ENCODE peak calls at places on chromosomes 2 and 18, in six cellular contexts. One of them, this sample, is unnamed.

GRCh38 chr2:85647823-85648526 is 20.0 kb downstream of the SFTPB start:
- DNase-seq in brain microvascular endothelial cell: no peak
- DNase-seq in lower lobe of right lung: no peak
- DNase-seq in nephron progenitor cell: no peak
- DNase-seq in tibial nerve: no peak
- DNase-seq in HL-60: peak; percentile 56
- DNase-seq in this sample: no peak

GRCh38 chr2:147989809-147990403 is 30.6 kb downstream of the ORC4 start:
- DNase-seq in brain microvascular endothelial cell: peak; percentile 41
- DNase-seq in lower lobe of right lung: no peak
- DNase-seq in nephron progenitor cell: no peak
- DNase-seq in tibial nerve: peak; percentile 33
- DNase-seq in HL-60: peak; percentile 19
- DNase-seq in this sample: no peak

GRCh38 chr2:3619033-3619432 is 24.1 kb downstream of the COLEC11 start:
- DNase-seq in brain microvascular endothelial cell: no peak
- DNase-seq in lower lobe of right lung: no peak
- DNase-seq in nephron progenitor cell: no peak
- DNase-seq in tibial nerve: no peak
- DNase-seq in HL-60: no peak
- DNase-seq in this sample: no peak

GRCh38 chr2:39469807-39470206 is 32.7 kb upstream of the MAP4K3 start:
- DNase-seq in brain microvascular endothelial cell: peak; percentile 66
- DNase-seq in lower lobe of right lung: no peak
- DNase-seq in nephron progenitor cell: peak; percentile 16
- DNase-seq in tibial nerve: no peak
- DNase-seq in HL-60: no peak
- DNase-seq in this sample: no peak

GRCh38 chr2:19480664-19481063 is 122.2 kb upstream of the OSR1 start:
- DNase-seq in brain microvascular endothelial cell: no peak
- DNase-seq in lower lobe of right lung: no peak
- DNase-seq in nephron progenitor cell: no peak
- DNase-seq in tibial nerve: no peak
- DNase-seq in HL-60: no peak
- DNase-seq in this sample: no peak

GRCh38 chr2:128901572-128902391 is 583.1 kb upstream of the HS6ST1 start:
- DNase-seq in brain microvascular endothelial cell: no peak
- DNase-seq in lower lobe of right lung: no peak
- DNase-seq in nephron progenitor cell: no peak
- DNase-seq in tibial nerve: no peak
- DNase-seq in HL-60: peak; percentile 52
- DNase-seq in this sample: no peak

GRCh38 chr18:35289293-35290069 is 548 bp downstream of the ZSCAN30 start:
- DNase-seq in brain microvascular endothelial cell: no peak
- DNase-seq in lower lobe of right lung: no peak
- DNase-seq in nephron progenitor cell: peak; percentile 15
- DNase-seq in tibial nerve: no peak
- DNase-seq in HL-60: peak; percentile 32
- DNase-seq in this sample: no peak

GRCh38 chr18:12973562-12974213 is 17.5 kb upstream of the CEP192 start:
- DNase-seq in brain microvascular endothelial cell: no peak
- DNase-seq in lower lobe of right lung: no peak
- DNase-seq in nephron progenitor cell: no peak
- DNase-seq in tibial nerve: no peak
- DNase-seq in HL-60: no peak
- DNase-seq in this sample: no peak

GRCh38 chr2:133287709-133288108 is 280.6 kb downstream of the NCKAP5 start:
- DNase-seq in brain microvascular endothelial cell: peak; percentile 71
- DNase-seq in lower lobe of right lung: no peak
- DNase-seq in nephron progenitor cell: no peak
- DNase-seq in tibial nerve: no peak
- DNase-seq in HL-60: no peak
- DNase-seq in this sample: no peak

GRCh38 chr18:21605218-21605617 is 4.7 kb upstream of the ESCO1 start:
- DNase-seq in brain microvascular endothelial cell: no peak
- DNase-seq in lower lobe of right lung: no peak
- DNase-seq in nephron progenitor cell: no peak
- DNase-seq in tibial nerve: no peak
- DNase-seq in HL-60: no peak
- DNase-seq in this sample: no peak

GRCh38 chr2:236237468-236238190 is 26.6 kb downstream of the ASB18 start:
- DNase-seq in brain microvascular endothelial cell: no peak
- DNase-seq in lower lobe of right lung: no peak
- DNase-seq in nephron progenitor cell: peak; percentile 63
- DNase-seq in tibial nerve: no peak
- DNase-seq in HL-60: no peak
- DNase-seq in this sample: no peak

GRCh38 chr2:112493048-112493447 is 11.1 kb downstream of the TTL start:
- DNase-seq in brain microvascular endothelial cell: no peak
- DNase-seq in lower lobe of right lung: no peak
- DNase-seq in nephron progenitor cell: no peak
- DNase-seq in tibial nerve: no peak
- DNase-seq in HL-60: no peak
- DNase-seq in this sample: no peak

GRCh38 chr2:71715241-71715750 is 261.9 kb downstream of the DYSF start:
- DNase-seq in brain microvascular endothelial cell: no peak
- DNase-seq in lower lobe of right lung: no peak
- DNase-seq in nephron progenitor cell: no peak
- DNase-seq in tibial nerve: no peak
- DNase-seq in HL-60: no peak
- DNase-seq in this sample: no peak

GRCh38 chr2:227817336-227817735 is 3.7 kb downstream of the CCL20 start:
- DNase-seq in brain microvascular endothelial cell: no peak
- DNase-seq in lower lobe of right lung: no peak
- DNase-seq in nephron progenitor cell: no peak
- DNase-seq in tibial nerve: no peak
- DNase-seq in HL-60: no peak
- DNase-seq in this sample: no peak

GRCh38 chr18:58402247-58402646 is 226.6 kb downstream of the ALPK2 start:
- DNase-seq in brain microvascular endothelial cell: peak; percentile 51
- DNase-seq in lower lobe of right lung: no peak
- DNase-seq in nephron progenitor cell: no peak
- DNase-seq in tibial nerve: peak; percentile 13
- DNase-seq in HL-60: no peak
- DNase-seq in this sample: no peak

GRCh38 chr2:212737773-212738172 is 199.2 kb upstream of the ERBB4 start:
- DNase-seq in brain microvascular endothelial cell: no peak
- DNase-seq in lower lobe of right lung: no peak
- DNase-seq in nephron progenitor cell: no peak
- DNase-seq in tibial nerve: no peak
- DNase-seq in HL-60: no peak
- DNase-seq in this sample: no peak

GRCh38 chr2:204538179-204539009 is 6.9 kb upstream of the PARD3B start:
- DNase-seq in brain microvascular endothelial cell: peak; percentile 41
- DNase-seq in lower lobe of right lung: no peak
- DNase-seq in nephron progenitor cell: peak; percentile 13
- DNase-seq in tibial nerve: no peak
- DNase-seq in HL-60: no peak
- DNase-seq in this sample: no peak

GRCh38 chr2:151869296-151869695 is 41.1 kb upstream of the ARL5A start:
- DNase-seq in brain microvascular endothelial cell: no peak
- DNase-seq in lower lobe of right lung: no peak
- DNase-seq in nephron progenitor cell: no peak
- DNase-seq in tibial nerve: no peak
- DNase-seq in HL-60: no peak
- DNase-seq in this sample: no peak

GRCh38 chr2:68482296-68482695 is 14.9 kb downstream of the APLF start:
- DNase-seq in brain microvascular endothelial cell: no peak
- DNase-seq in lower lobe of right lung: no peak
- DNase-seq in nephron progenitor cell: no peak
- DNase-seq in tibial nerve: no peak
- DNase-seq in HL-60: no peak
- DNase-seq in this sample: no peak
- TF ChIP-seq CTCF in brain microvascular endothelial cell: no peak
- TF ChIP-seq CTCF in lower lobe of right lung: no peak
- TF ChIP-seq CTCF in nephron progenitor cell: no peak
- TF ChIP-seq CTCF in tibial nerve: no peak
- TF ChIP-seq CTCF in HL-60: no peak
- TF ChIP-seq CTCF in this sample: no peak

DNA sequence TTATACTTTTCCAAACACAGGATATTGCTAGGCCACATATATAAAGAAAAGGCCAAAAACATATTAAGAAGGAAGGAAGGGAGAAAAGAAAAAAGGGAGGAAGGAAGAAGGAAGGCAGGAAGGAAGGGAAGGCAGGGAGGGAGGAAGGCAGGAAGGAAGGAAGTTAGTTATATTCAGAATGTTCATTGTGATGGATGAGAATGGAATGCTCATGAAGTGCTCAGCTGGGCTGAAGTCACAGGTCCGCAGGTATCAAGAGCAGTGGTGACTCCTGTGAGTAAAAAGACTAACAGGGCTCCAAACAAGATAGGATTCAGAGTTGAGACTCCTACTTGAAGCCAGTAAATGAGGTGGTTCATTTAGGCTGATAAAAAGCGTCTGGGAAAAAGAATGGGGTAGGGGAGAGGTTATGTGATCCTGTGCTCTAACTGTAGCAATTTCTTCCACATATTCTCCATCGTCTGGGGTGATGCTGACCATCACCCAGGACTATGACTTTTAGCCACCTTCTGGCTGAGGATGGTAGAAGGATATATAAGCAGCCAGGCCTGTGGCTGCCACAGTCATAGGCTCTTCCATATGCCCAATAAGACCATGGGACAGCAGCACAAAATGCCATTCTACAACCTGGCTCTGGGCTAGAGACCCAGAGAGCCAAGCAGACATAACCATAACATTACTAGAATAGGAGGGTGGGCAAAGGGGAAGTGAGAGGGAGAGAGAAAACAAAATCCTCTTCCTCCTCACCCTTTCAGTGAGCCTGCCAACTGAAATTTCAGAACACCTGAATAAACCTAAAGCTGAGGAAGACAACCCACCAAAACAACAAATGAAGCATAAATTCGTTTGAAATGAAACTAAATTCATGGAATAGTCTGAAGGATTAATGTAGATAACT is 173.2 kb downstream of the MYO3B start:
- DNase-seq in brain microvascular endothelial cell: no peak
- DNase-seq in lower lobe of right lung: no peak
- DNase-seq in nephron progenitor cell: no peak
- DNase-seq in tibial nerve: no peak
- DNase-seq in HL-60: no peak
- DNase-seq in this sample: no peak
- TF ChIP-seq CTCF in brain microvascular endothelial cell: no peak
- TF ChIP-seq CTCF in lower lobe of right lung: no peak
- TF ChIP-seq CTCF in nephron progenitor cell: no peak
- TF ChIP-seq CTCF in tibial nerve: no peak
- TF ChIP-seq CTCF in HL-60: no peak
- TF ChIP-seq CTCF in this sample: no peak

GRCh38 chr18:54360406-54360805 is 2.7 kb downstream of the C18orf54 start:
- DNase-seq in brain microvascular endothelial cell: peak; percentile 9
- DNase-seq in lower lobe of right lung: no peak
- DNase-seq in nephron progenitor cell: no peak
- DNase-seq in tibial nerve: no peak
- DNase-seq in HL-60: no peak
- DNase-seq in this sample: no peak

GRCh38 chr18:54358495-54358793 is 738 bp downstream of the C18orf54 start:
- DNase-seq in brain microvascular endothelial cell: peak; percentile 19
- DNase-seq in lower lobe of right lung: no peak
- DNase-seq in nephron progenitor cell: no peak
- DNase-seq in tibial nerve: no peak
- DNase-seq in HL-60: no peak
- DNase-seq in this sample: no peak

GRCh38 chr18:54357082-54357659 is 487 bp downstream of the STARD6 start:
- DNase-seq in brain microvascular endothelial cell: no peak
- DNase-seq in lower lobe of right lung: no peak
- DNase-seq in nephron progenitor cell: no peak
- DNase-seq in tibial nerve: peak; percentile 10
- DNase-seq in HL-60: peak; percentile 9
- DNase-seq in this sample: no peak

GRCh38 chr18:54359233-54359632 is 1.5 kb downstream of the C18orf54 start:
- DNase-seq in brain microvascular endothelial cell: no peak
- DNase-seq in lower lobe of right lung: no peak
- DNase-seq in nephron progenitor cell: no peak
- DNase-seq in tibial nerve: no peak
- DNase-seq in HL-60: no peak
- DNase-seq in this sample: no peak

DNA sequence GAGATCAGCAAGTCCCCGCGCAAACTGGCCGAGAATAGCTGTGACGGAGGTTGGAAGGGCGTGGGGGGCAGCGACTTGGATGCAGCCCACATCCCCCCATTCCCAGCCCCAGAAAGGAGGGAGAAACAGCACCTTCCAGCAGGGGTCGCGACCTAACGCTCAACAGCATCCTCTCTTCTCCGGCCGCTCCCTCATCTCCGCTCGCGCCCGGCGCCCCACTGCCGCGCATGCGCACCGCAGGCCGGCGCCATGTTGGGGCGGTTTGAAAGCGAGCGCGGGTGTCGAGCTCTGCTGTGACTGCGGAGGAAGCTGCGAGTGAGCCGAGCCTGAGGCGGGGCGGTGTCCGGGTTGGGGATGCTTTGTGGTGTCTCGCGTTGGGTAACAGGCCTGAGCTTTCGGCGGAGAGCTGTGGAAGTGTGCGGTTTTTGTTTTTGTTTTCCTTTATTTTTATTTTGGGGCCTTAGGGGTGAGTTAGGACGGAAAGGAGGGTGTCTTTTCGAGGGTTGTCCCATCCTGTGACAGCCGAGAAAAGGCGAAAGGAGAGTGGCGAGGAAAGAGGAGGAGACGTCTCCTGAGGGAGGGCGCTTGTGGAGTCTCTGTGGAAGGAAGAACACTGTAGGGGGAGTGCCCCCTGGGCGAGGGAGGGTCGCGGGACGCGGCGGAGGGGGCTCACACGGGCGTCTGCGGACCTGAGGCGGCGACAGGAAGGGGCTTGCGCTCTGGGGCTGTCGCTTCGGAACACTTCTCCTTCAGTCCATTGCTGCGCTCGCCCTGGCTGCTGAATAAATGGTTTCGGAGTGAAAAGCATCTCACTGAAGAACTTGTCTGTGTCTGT is at the start of the genes C18orf54 and STARD6:
- DNase-seq in brain microvascular endothelial cell: peak; percentile 78
- DNase-seq in lower lobe of right lung: peak; percentile 90
- DNase-seq in nephron progenitor cell: peak; percentile 90
- DNase-seq in tibial nerve: peak; percentile 73
- DNase-seq in HL-60: peak; percentile 95
- DNase-seq in this sample: peak; percentile 89
- TF ChIP-seq CTCF in brain microvascular endothelial cell: peak; percentile 30
- TF ChIP-seq CTCF in lower lobe of right lung: peak; percentile 39
- TF ChIP-seq CTCF in nephron progenitor cell: peak; percentile 31
- TF ChIP-seq CTCF in tibial nerve: no peak
- TF ChIP-seq CTCF in HL-60: peak; percentile 45
- TF ChIP-seq CTCF in this sample: no peak

GRCh38 chr2:237627463-237628321 is at the start of gene LRRFIP1:
- DNase-seq in brain microvascular endothelial cell: no peak
- DNase-seq in lower lobe of right lung: no peak
- DNase-seq in nephron progenitor cell: peak; percentile 69
- DNase-seq in tibial nerve: no peak
- DNase-seq in HL-60: no peak
- DNase-seq in this sample: peak; percentile 40
- TF ChIP-seq CTCF in brain microvascular endothelial cell: no peak
- TF ChIP-seq CTCF in lower lobe of right lung: no peak
- TF ChIP-seq CTCF in nephron progenitor cell: no peak
- TF ChIP-seq CTCF in tibial nerve: no peak
- TF ChIP-seq CTCF in HL-60: no peak
- TF ChIP-seq CTCF in this sample: no peak

GRCh38 chr2:195498176-195498575 is 158.8 kb upstream of the SLC39A10 start:
- DNase-seq in brain microvascular endothelial cell: no peak
- DNase-seq in lower lobe of right lung: no peak
- DNase-seq in nephron progenitor cell: no peak
- DNase-seq in tibial nerve: peak; percentile 52
- DNase-seq in HL-60: peak; percentile 55
- DNase-seq in this sample: peak; percentile 22
- TF ChIP-seq CTCF in brain microvascular endothelial cell: peak; percentile 52
- TF ChIP-seq CTCF in lower lobe of right lung: peak; percentile 60
- TF ChIP-seq CTCF in nephron progenitor cell: peak; percentile 23
- TF ChIP-seq CTCF in tibial nerve: peak; percentile 21
- TF ChIP-seq CTCF in HL-60: no peak
- TF ChIP-seq CTCF in this sample: no peak

GRCh38 chr2:100561191-100561590 is 1.6 kb upstream of the PDCL3 start:
- DNase-seq in brain microvascular endothelial cell: no peak
- DNase-seq in lower lobe of right lung: no peak
- DNase-seq in nephron progenitor cell: no peak
- DNase-seq in tibial nerve: no peak
- DNase-seq in HL-60: no peak
- DNase-seq in this sample: no peak
- TF ChIP-seq CTCF in brain microvascular endothelial cell: no peak
- TF ChIP-seq CTCF in lower lobe of right lung: no peak
- TF ChIP-seq CTCF in nephron progenitor cell: no peak
- TF ChIP-seq CTCF in tibial nerve: no peak
- TF ChIP-seq CTCF in HL-60: no peak
- TF ChIP-seq CTCF in this sample: no peak